ENCODE peak calls at places on chromosomes 5 and 9, in ten cellular contexts. One of them, this sample, is unnamed.
A peak's percentile ranks its signal among the peaks of the same experiment; 100 is the strongest.

GRCh38 chr5:9428272-9428671 is 117.6 kb downstream of the SEMA5A start:
- DNase-seq in activated CD4-positive, alpha-beta T cell treated with anti-CD3 and anti-CD28 coated beads, Interleukin-2, amount 10 ng/mL, durations not matched to agents 7 days and 5 days: no peak
- DNase-seq in kidney glomerular epithelial cell: no peak
- DNase-seq in stimulated activated CD4-positive, alpha-beta T cell treated with anti-CD3 and anti-CD28 coated beads, Interleukin-1b, Interleukin-23, amount 100 ng/mL, for 24 hours: no peak
- DNase-seq in NCI-H2081: no peak
- DNase-seq in neural progenitor cell: no peak
- DNase-seq in GM04504: no peak
- DNase-seq in GDM1: no peak
- DNase-seq in ELF-1: no peak
- DNase-seq in LoVo: no peak
- DNase-seq in this sample: no peak

GRCh38 chr5:32355694-32356093 is 43.0 kb upstream of the MTMR12 start:
- DNase-seq in neural progenitor cell: no peak
- DNase-seq in kidney glomerular epithelial cell: no peak
- DNase-seq in LoVo: no peak
- DNase-seq in activated CD4-positive, alpha-beta T cell treated with anti-CD3 and anti-CD28 coated beads, Interleukin-2, amount 10 ng/mL, durations not matched to agents 7 days and 5 days: no peak
- DNase-seq in ELF-1: no peak
- DNase-seq in NCI-H2081: no peak
- DNase-seq in GM04504: no peak
- DNase-seq in stimulated activated CD4-positive, alpha-beta T cell treated with anti-CD3 and anti-CD28 coated beads, Interleukin-1b, Interleukin-23, amount 100 ng/mL, for 24 hours: no peak
- DNase-seq in GDM1: no peak
- DNase-seq in this sample: no peak

GRCh38 chr5:100950975-100951374 is 47.9 kb upstream of the ST8SIA4 start:
- DNase-seq in GM04504: no peak
- DNase-seq in LoVo: no peak
- DNase-seq in neural progenitor cell: no peak
- DNase-seq in GDM1: no peak
- DNase-seq in ELF-1: no peak
- DNase-seq in stimulated activated CD4-positive, alpha-beta T cell treated with anti-CD3 and anti-CD28 coated beads, Interleukin-1b, Interleukin-23, amount 100 ng/mL, for 24 hours: no peak
- DNase-seq in activated CD4-positive, alpha-beta T cell treated with anti-CD3 and anti-CD28 coated beads, Interleukin-2, amount 10 ng/mL, durations not matched to agents 7 days and 5 days: no peak
- DNase-seq in NCI-H2081: no peak
- DNase-seq in kidney glomerular epithelial cell: no peak
- DNase-seq in this sample: no peak

GRCh38 chr9:4550777-4551476 is 60.7 kb downstream of the SLC1A1 start:
- DNase-seq in neural progenitor cell: no peak
- DNase-seq in activated CD4-positive, alpha-beta T cell treated with anti-CD3 and anti-CD28 coated beads, Interleukin-2, amount 10 ng/mL, durations not matched to agents 7 days and 5 days: no peak
- DNase-seq in stimulated activated CD4-positive, alpha-beta T cell treated with anti-CD3 and anti-CD28 coated beads, Interleukin-1b, Interleukin-23, amount 100 ng/mL, for 24 hours: no peak
- DNase-seq in GDM1: no peak
- DNase-seq in LoVo: no peak
- DNase-seq in NCI-H2081: peak; percentile 56
- DNase-seq in ELF-1: no peak
- DNase-seq in GM04504: no peak
- DNase-seq in kidney glomerular epithelial cell: no peak
- DNase-seq in this sample: no peak

GRCh38 chr9:4986291-4986690 is 1.2 kb downstream of the JAK2 start:
- DNase-seq in NCI-H2081: no peak
- DNase-seq in stimulated activated CD4-positive, alpha-beta T cell treated with anti-CD3 and anti-CD28 coated beads, Interleukin-1b, Interleukin-23, amount 100 ng/mL, for 24 hours: no peak
- DNase-seq in ELF-1: no peak
- DNase-seq in neural progenitor cell: no peak
- DNase-seq in GDM1: no peak
- DNase-seq in kidney glomerular epithelial cell: no peak
- DNase-seq in GM04504: no peak
- DNase-seq in activated CD4-positive, alpha-beta T cell treated with anti-CD3 and anti-CD28 coated beads, Interleukin-2, amount 10 ng/mL, durations not matched to agents 7 days and 5 days: no peak
- DNase-seq in LoVo: no peak
- DNase-seq in this sample: no peak

GRCh38 chr9:129312251-129312650 is 134.2 kb upstream of the IER5L start:
- DNase-seq in NCI-H2081: no peak
- DNase-seq in GM04504: no peak
- DNase-seq in GDM1: no peak
- DNase-seq in stimulated activated CD4-positive, alpha-beta T cell treated with anti-CD3 and anti-CD28 coated beads, Interleukin-1b, Interleukin-23, amount 100 ng/mL, for 24 hours: no peak
- DNase-seq in ELF-1: no peak
- DNase-seq in activated CD4-positive, alpha-beta T cell treated with anti-CD3 and anti-CD28 coated beads, Interleukin-2, amount 10 ng/mL, durations not matched to agents 7 days and 5 days: no peak
- DNase-seq in kidney glomerular epithelial cell: no peak
- DNase-seq in LoVo: no peak
- DNase-seq in neural progenitor cell: no peak
- DNase-seq in this sample: no peak

GRCh38 chr5:115179959-115180709 is 10.4 kb upstream of the TRIM36 start:
- DNase-seq in kidney glomerular epithelial cell: no peak
- DNase-seq in activated CD4-positive, alpha-beta T cell treated with anti-CD3 and anti-CD28 coated beads, Interleukin-2, amount 10 ng/mL, durations not matched to agents 7 days and 5 days: peak; percentile 11
- DNase-seq in stimulated activated CD4-positive, alpha-beta T cell treated with anti-CD3 and anti-CD28 coated beads, Interleukin-1b, Interleukin-23, amount 100 ng/mL, for 24 hours: no peak
- DNase-seq in neural progenitor cell: peak; percentile 92
- DNase-seq in GM04504: no peak
- DNase-seq in GDM1: peak; percentile 6
- DNase-seq in NCI-H2081: peak; percentile 16
- DNase-seq in ELF-1: peak; percentile 81
- DNase-seq in LoVo: peak; percentile 37
- DNase-seq in this sample: no peak

GRCh38 chr5:9156282-9156681 is 389.6 kb downstream of the SEMA5A start:
- DNase-seq in NCI-H2081: peak; percentile 50
- DNase-seq in LoVo: no peak
- DNase-seq in GDM1: no peak
- DNase-seq in GM04504: peak; percentile 52
- DNase-seq in kidney glomerular epithelial cell: no peak
- DNase-seq in stimulated activated CD4-positive, alpha-beta T cell treated with anti-CD3 and anti-CD28 coated beads, Interleukin-1b, Interleukin-23, amount 100 ng/mL, for 24 hours: no peak
- DNase-seq in ELF-1: peak; percentile 45
- DNase-seq in activated CD4-positive, alpha-beta T cell treated with anti-CD3 and anti-CD28 coated beads, Interleukin-2, amount 10 ng/mL, durations not matched to agents 7 days and 5 days: no peak
- DNase-seq in neural progenitor cell: peak; percentile 74
- DNase-seq in this sample: peak; percentile 44

GRCh38 chr5:78162253-78162862 is 132.1 kb downstream of the AP3B1 start:
- DNase-seq in activated CD4-positive, alpha-beta T cell treated with anti-CD3 and anti-CD28 coated beads, Interleukin-2, amount 10 ng/mL, durations not matched to agents 7 days and 5 days: peak; percentile 43
- DNase-seq in GM04504: peak; percentile 3
- DNase-seq in neural progenitor cell: peak; percentile 65
- DNase-seq in GDM1: peak; percentile 4
- DNase-seq in NCI-H2081: peak; percentile 64
- DNase-seq in LoVo: no peak
- DNase-seq in stimulated activated CD4-positive, alpha-beta T cell treated with anti-CD3 and anti-CD28 coated beads, Interleukin-1b, Interleukin-23, amount 100 ng/mL, for 24 hours: no peak
- DNase-seq in kidney glomerular epithelial cell: peak; percentile 25
- DNase-seq in ELF-1: no peak
- DNase-seq in this sample: no peak

GRCh38 chr5:158236511-158237335 is 377.8 kb upstream of the CLINT1 start:
- DNase-seq in kidney glomerular epithelial cell: no peak
- DNase-seq in LoVo: no peak
- DNase-seq in NCI-H2081: no peak
- DNase-seq in ELF-1: no peak
- DNase-seq in activated CD4-positive, alpha-beta T cell treated with anti-CD3 and anti-CD28 coated beads, Interleukin-2, amount 10 ng/mL, durations not matched to agents 7 days and 5 days: no peak
- DNase-seq in GM04504: no peak
- DNase-seq in neural progenitor cell: no peak
- DNase-seq in GDM1: no peak
- DNase-seq in stimulated activated CD4-positive, alpha-beta T cell treated with anti-CD3 and anti-CD28 coated beads, Interleukin-1b, Interleukin-23, amount 100 ng/mL, for 24 hours: no peak
- DNase-seq in this sample: peak; percentile 0

GRCh38 chr5:78984611-78985406 is at the start of gene ARSB:
- DNase-seq in activated CD4-positive, alpha-beta T cell treated with anti-CD3 and anti-CD28 coated beads, Interleukin-2, amount 10 ng/mL, durations not matched to agents 7 days and 5 days: peak; percentile 77
- DNase-seq in neural progenitor cell: peak; percentile 94
- DNase-seq in kidney glomerular epithelial cell: peak; percentile 69
- DNase-seq in ELF-1: peak; percentile 96
- DNase-seq in GDM1: peak; percentile 81
- DNase-seq in LoVo: peak; percentile 94
- DNase-seq in NCI-H2081: peak; percentile 88
- DNase-seq in GM04504: peak; percentile 60
- DNase-seq in stimulated activated CD4-positive, alpha-beta T cell treated with anti-CD3 and anti-CD28 coated beads, Interleukin-1b, Interleukin-23, amount 100 ng/mL, for 24 hours: peak; percentile 66
- DNase-seq in this sample: peak; percentile 61

GRCh38 chr5:142837274-142837673 is 67.1 kb downstream of the ARHGAP26 start:
- DNase-seq in activated CD4-positive, alpha-beta T cell treated with anti-CD3 and anti-CD28 coated beads, Interleukin-2, amount 10 ng/mL, durations not matched to agents 7 days and 5 days: no peak
- DNase-seq in NCI-H2081: no peak
- DNase-seq in GM04504: no peak
- DNase-seq in stimulated activated CD4-positive, alpha-beta T cell treated with anti-CD3 and anti-CD28 coated beads, Interleukin-1b, Interleukin-23, amount 100 ng/mL, for 24 hours: no peak
- DNase-seq in LoVo: no peak
- DNase-seq in GDM1: no peak
- DNase-seq in ELF-1: no peak
- DNase-seq in kidney glomerular epithelial cell: no peak
- DNase-seq in neural progenitor cell: no peak
- DNase-seq in this sample: no peak

GRCh38 chr9:101593345-101593744 is 1.4 kb downstream of the PPP3R2 start:
- DNase-seq in kidney glomerular epithelial cell: no peak
- DNase-seq in neural progenitor cell: no peak
- DNase-seq in ELF-1: no peak
- DNase-seq in activated CD4-positive, alpha-beta T cell treated with anti-CD3 and anti-CD28 coated beads, Interleukin-2, amount 10 ng/mL, durations not matched to agents 7 days and 5 days: no peak
- DNase-seq in GDM1: no peak
- DNase-seq in GM04504: no peak
- DNase-seq in NCI-H2081: no peak
- DNase-seq in LoVo: no peak
- DNase-seq in stimulated activated CD4-positive, alpha-beta T cell treated with anti-CD3 and anti-CD28 coated beads, Interleukin-1b, Interleukin-23, amount 100 ng/mL, for 24 hours: no peak
- DNase-seq in this sample: no peak

GRCh38 chr5:36442796-36443195 is 141.1 kb upstream of the RANBP3L start:
- DNase-seq in NCI-H2081: no peak
- DNase-seq in stimulated activated CD4-positive, alpha-beta T cell treated with anti-CD3 and anti-CD28 coated beads, Interleukin-1b, Interleukin-23, amount 100 ng/mL, for 24 hours: no peak
- DNase-seq in GDM1: peak; percentile 37
- DNase-seq in activated CD4-positive, alpha-beta T cell treated with anti-CD3 and anti-CD28 coated beads, Interleukin-2, amount 10 ng/mL, durations not matched to agents 7 days and 5 days: no peak
- DNase-seq in kidney glomerular epithelial cell: peak; percentile 20
- DNase-seq in GM04504: no peak
- DNase-seq in LoVo: peak; percentile 85
- DNase-seq in ELF-1: no peak
- DNase-seq in neural progenitor cell: no peak
- DNase-seq in this sample: peak; percentile 69

GRCh38 chr9:29332789-29333188 is 1759.5 kb upstream of the C9orf72 start:
- DNase-seq in LoVo: peak; percentile 9
- DNase-seq in kidney glomerular epithelial cell: peak; percentile 48
- DNase-seq in activated CD4-positive, alpha-beta T cell treated with anti-CD3 and anti-CD28 coated beads, Interleukin-2, amount 10 ng/mL, durations not matched to agents 7 days and 5 days: no peak
- DNase-seq in stimulated activated CD4-positive, alpha-beta T cell treated with anti-CD3 and anti-CD28 coated beads, Interleukin-1b, Interleukin-23, amount 100 ng/mL, for 24 hours: no peak
- DNase-seq in GM04504: no peak
- DNase-seq in ELF-1: no peak
- DNase-seq in NCI-H2081: no peak
- DNase-seq in neural progenitor cell: no peak
- DNase-seq in GDM1: no peak
- DNase-seq in this sample: peak; percentile 83

GRCh38 chr9:133460405-133461175 is 812 bp downstream of the CACFD1 start:
- DNase-seq in neural progenitor cell: peak; percentile 74
- DNase-seq in GM04504: no peak
- DNase-seq in NCI-H2081: peak; percentile 66
- DNase-seq in stimulated activated CD4-positive, alpha-beta T cell treated with anti-CD3 and anti-CD28 coated beads, Interleukin-1b, Interleukin-23, amount 100 ng/mL, for 24 hours: no peak
- DNase-seq in LoVo: peak; percentile 43
- DNase-seq in kidney glomerular epithelial cell: peak; percentile 16
- DNase-seq in GDM1: no peak
- DNase-seq in activated CD4-positive, alpha-beta T cell treated with anti-CD3 and anti-CD28 coated beads, Interleukin-2, amount 10 ng/mL, durations not matched to agents 7 days and 5 days: peak; percentile 27
- DNase-seq in ELF-1: peak; percentile 71
- DNase-seq in this sample: peak; percentile 13

GRCh38 chr5:9148242-9148641 is 397.6 kb downstream of the SEMA5A start:
- DNase-seq in neural progenitor cell: no peak
- DNase-seq in LoVo: no peak
- DNase-seq in NCI-H2081: no peak
- DNase-seq in GDM1: no peak
- DNase-seq in stimulated activated CD4-positive, alpha-beta T cell treated with anti-CD3 and anti-CD28 coated beads, Interleukin-1b, Interleukin-23, amount 100 ng/mL, for 24 hours: no peak
- DNase-seq in kidney glomerular epithelial cell: no peak
- DNase-seq in GM04504: no peak
- DNase-seq in activated CD4-positive, alpha-beta T cell treated with anti-CD3 and anti-CD28 coated beads, Interleukin-2, amount 10 ng/mL, durations not matched to agents 7 days and 5 days: no peak
- DNase-seq in ELF-1: no peak
- DNase-seq in this sample: peak; percentile 25

GRCh38 chr5:156431956-156432829 is 105.2 kb downstream of the SGCD start:
- DNase-seq in LoVo: no peak
- DNase-seq in NCI-H2081: no peak
- DNase-seq in GM04504: no peak
- DNase-seq in kidney glomerular epithelial cell: no peak
- DNase-seq in neural progenitor cell: no peak
- DNase-seq in GDM1: no peak
- DNase-seq in stimulated activated CD4-positive, alpha-beta T cell treated with anti-CD3 and anti-CD28 coated beads, Interleukin-1b, Interleukin-23, amount 100 ng/mL, for 24 hours: no peak
- DNase-seq in activated CD4-positive, alpha-beta T cell treated with anti-CD3 and anti-CD28 coated beads, Interleukin-2, amount 10 ng/mL, durations not matched to agents 7 days and 5 days: no peak
- DNase-seq in ELF-1: peak; percentile 26
- DNase-seq in this sample: no peak

GRCh38 chr5:168947212-168947868 is 353.6 kb downstream of the SLIT3 start:
- DNase-seq in activated CD4-positive, alpha-beta T cell treated with anti-CD3 and anti-CD28 coated beads, Interleukin-2, amount 10 ng/mL, durations not matched to agents 7 days and 5 days: peak; percentile 40
- DNase-seq in GM04504: peak; percentile 10
- DNase-seq in NCI-H2081: no peak
- DNase-seq in ELF-1: peak; percentile 82
- DNase-seq in kidney glomerular epithelial cell: peak; percentile 38
- DNase-seq in LoVo: no peak
- DNase-seq in GDM1: no peak
- DNase-seq in neural progenitor cell: peak; percentile 83
- DNase-seq in stimulated activated CD4-positive, alpha-beta T cell treated with anti-CD3 and anti-CD28 coated beads, Interleukin-1b, Interleukin-23, amount 100 ng/mL, for 24 hours: peak; percentile 7
- DNase-seq in this sample: no peak

GRCh38 chr5:39349484-39349883 is 14.8 kb downstream of the C9 start:
- DNase-seq in ELF-1: no peak
- DNase-seq in stimulated activated CD4-positive, alpha-beta T cell treated with anti-CD3 and anti-CD28 coated beads, Interleukin-1b, Interleukin-23, amount 100 ng/mL, for 24 hours: no peak
- DNase-seq in GM04504: no peak
- DNase-seq in kidney glomerular epithelial cell: no peak
- DNase-seq in LoVo: no peak
- DNase-seq in NCI-H2081: no peak
- DNase-seq in neural progenitor cell: no peak
- DNase-seq in GDM1: no peak
- DNase-seq in activated CD4-positive, alpha-beta T cell treated with anti-CD3 and anti-CD28 coated beads, Interleukin-2, amount 10 ng/mL, durations not matched to agents 7 days and 5 days: no peak
- DNase-seq in this sample: no peak

GRCh38 chr9:34628656-34629491 is at the start of gene ARID3C:
- DNase-seq in ELF-1: no peak
- DNase-seq in stimulated activated CD4-positive, alpha-beta T cell treated with anti-CD3 and anti-CD28 coated beads, Interleukin-1b, Interleukin-23, amount 100 ng/mL, for 24 hours: no peak
- DNase-seq in GDM1: no peak
- DNase-seq in neural progenitor cell: peak; percentile 80
- DNase-seq in activated CD4-positive, alpha-beta T cell treated with anti-CD3 and anti-CD28 coated beads, Interleukin-2, amount 10 ng/mL, durations not matched to agents 7 days and 5 days: peak; percentile 31
- DNase-seq in kidney glomerular epithelial cell: no peak
- DNase-seq in LoVo: peak; percentile 35
- DNase-seq in NCI-H2081: peak; percentile 58
- DNase-seq in GM04504: no peak
- DNase-seq in this sample: no peak

GRCh38 chr5:137218896-137219295 is 280.2 kb downstream of the SPOCK1 start:
- DNase-seq in NCI-H2081: peak; percentile 33
- DNase-seq in GM04504: no peak
- DNase-seq in LoVo: no peak
- DNase-seq in kidney glomerular epithelial cell: no peak
- DNase-seq in activated CD4-positive, alpha-beta T cell treated with anti-CD3 and anti-CD28 coated beads, Interleukin-2, amount 10 ng/mL, durations not matched to agents 7 days and 5 days: no peak
- DNase-seq in GDM1: no peak
- DNase-seq in neural progenitor cell: no peak
- DNase-seq in ELF-1: no peak
- DNase-seq in stimulated activated CD4-positive, alpha-beta T cell treated with anti-CD3 and anti-CD28 coated beads, Interleukin-1b, Interleukin-23, amount 100 ng/mL, for 24 hours: no peak
- DNase-seq in this sample: peak; percentile 13

GRCh38 chr5:157086751-157087359 is 22.0 kb downstream of the HAVCR2 start:
- DNase-seq in activated CD4-positive, alpha-beta T cell treated with anti-CD3 and anti-CD28 coated beads, Interleukin-2, amount 10 ng/mL, durations not matched to agents 7 days and 5 days: no peak
- DNase-seq in ELF-1: no peak
- DNase-seq in stimulated activated CD4-positive, alpha-beta T cell treated with anti-CD3 and anti-CD28 coated beads, Interleukin-1b, Interleukin-23, amount 100 ng/mL, for 24 hours: no peak
- DNase-seq in LoVo: no peak
- DNase-seq in NCI-H2081: no peak
- DNase-seq in GM04504: no peak
- DNase-seq in kidney glomerular epithelial cell: no peak
- DNase-seq in neural progenitor cell: no peak
- DNase-seq in GDM1: no peak
- DNase-seq in this sample: no peak

GRCh38 chr5:169006206-169006605 is 294.7 kb downstream of the SLIT3 start:
- DNase-seq in kidney glomerular epithelial cell: no peak
- DNase-seq in NCI-H2081: no peak
- DNase-seq in LoVo: no peak
- DNase-seq in GDM1: no peak
- DNase-seq in activated CD4-positive, alpha-beta T cell treated with anti-CD3 and anti-CD28 coated beads, Interleukin-2, amount 10 ng/mL, durations not matched to agents 7 days and 5 days: no peak
- DNase-seq in ELF-1: no peak
- DNase-seq in GM04504: no peak
- DNase-seq in neural progenitor cell: peak; percentile 36
- DNase-seq in stimulated activated CD4-positive, alpha-beta T cell treated with anti-CD3 and anti-CD28 coated beads, Interleukin-1b, Interleukin-23, amount 100 ng/mL, for 24 hours: no peak
- DNase-seq in this sample: no peak

GRCh38 chr9:110977259-110977709 is 61.0 kb downstream of the LPAR1 start:
- DNase-seq in stimulated activated CD4-positive, alpha-beta T cell treated with anti-CD3 and anti-CD28 coated beads, Interleukin-1b, Interleukin-23, amount 100 ng/mL, for 24 hours: no peak
- DNase-seq in GM04504: peak; percentile 39
- DNase-seq in neural progenitor cell: no peak
- DNase-seq in kidney glomerular epithelial cell: no peak
- DNase-seq in GDM1: no peak
- DNase-seq in LoVo: peak; percentile 58
- DNase-seq in NCI-H2081: no peak
- DNase-seq in ELF-1: no peak
- DNase-seq in activated CD4-positive, alpha-beta T cell treated with anti-CD3 and anti-CD28 coated beads, Interleukin-2, amount 10 ng/mL, durations not matched to agents 7 days and 5 days: no peak
- DNase-seq in this sample: peak; percentile 95

GRCh38 chr5:101677961-101678360 is 618.1 kb downstream of the SLCO4C1 start:
- DNase-seq in NCI-H2081: no peak
- DNase-seq in stimulated activated CD4-positive, alpha-beta T cell treated with anti-CD3 and anti-CD28 coated beads, Interleukin-1b, Interleukin-23, amount 100 ng/mL, for 24 hours: no peak
- DNase-seq in neural progenitor cell: peak; percentile 33
- DNase-seq in activated CD4-positive, alpha-beta T cell treated with anti-CD3 and anti-CD28 coated beads, Interleukin-2, amount 10 ng/mL, durations not matched to agents 7 days and 5 days: no peak
- DNase-seq in GDM1: no peak
- DNase-seq in kidney glomerular epithelial cell: no peak
- DNase-seq in GM04504: no peak
- DNase-seq in LoVo: no peak
- DNase-seq in ELF-1: peak; percentile 43
- DNase-seq in this sample: no peak

GRCh38 chr5:124979174-124979573 is 232.7 kb upstream of the ZNF608 start:
- DNase-seq in ELF-1: peak; percentile 83
- DNase-seq in GDM1: no peak
- DNase-seq in NCI-H2081: peak; percentile 16
- DNase-seq in neural progenitor cell: peak; percentile 60
- DNase-seq in stimulated activated CD4-positive, alpha-beta T cell treated with anti-CD3 and anti-CD28 coated beads, Interleukin-1b, Interleukin-23, amount 100 ng/mL, for 24 hours: no peak
- DNase-seq in activated CD4-positive, alpha-beta T cell treated with anti-CD3 and anti-CD28 coated beads, Interleukin-2, amount 10 ng/mL, durations not matched to agents 7 days and 5 days: no peak
- DNase-seq in GM04504: no peak
- DNase-seq in kidney glomerular epithelial cell: no peak
- DNase-seq in LoVo: peak; percentile 29
- DNase-seq in this sample: no peak

GRCh38 chr5:154355141-154355611 is 90.6 kb upstream of the SAP30L start:
- DNase-seq in LoVo: no peak
- DNase-seq in NCI-H2081: no peak
- DNase-seq in neural progenitor cell: peak; percentile 31
- DNase-seq in activated CD4-positive, alpha-beta T cell treated with anti-CD3 and anti-CD28 coated beads, Interleukin-2, amount 10 ng/mL, durations not matched to agents 7 days and 5 days: no peak
- DNase-seq in GDM1: no peak
- DNase-seq in ELF-1: peak; percentile 80
- DNase-seq in stimulated activated CD4-positive, alpha-beta T cell treated with anti-CD3 and anti-CD28 coated beads, Interleukin-1b, Interleukin-23, amount 100 ng/mL, for 24 hours: no peak
- DNase-seq in kidney glomerular epithelial cell: no peak
- DNase-seq in GM04504: no peak
- DNase-seq in this sample: no peak

This sample was measured in foreskin keratinocyte.